ENCODE peak calls at places on chromosomes 3 and 15, in seven cellular contexts. Y, G, Q, U, K, D and N are unnamed samples.

GRCh38 chr3:123883656-123884257 is 375 bp downstream of the MYLK start:
- DNase-seq in G (no peak), D (no peak), Q (no peak), Y (peak; percentile 48), K (no peak), U (no peak), N (no peak)

GRCh38 chr3:30473374-30474051 is 132.9 kb upstream of the TGFBR2 start:
- DNase-seq in Y (peak; percentile 47), K (no peak), Q (no peak), D (no peak), U (peak; percentile 46), G (no peak), N (no peak)

GRCh38 chr3:103672346-103672745 is 1237.5 kb downstream of the ZPLD1 start:
- DNase-seq in Q (no peak), G (no peak), D (no peak), K (no peak), Y (no peak), U (no peak), N (no peak)

GRCh38 chr3:119600732-119601131 is 3.0 kb downstream of the PLA1A start:
- DNase-seq in D (no peak), U (no peak), K (peak; percentile 20), Q (no peak), G (no peak), Y (peak; percentile 60), N (peak; percentile 59)

GRCh38 chr15:43550527-43551363 is 33.3 kb downstream of the MAP1A start:
- DNase-seq in D (no peak), G (no peak), U (peak; percentile 59), Q (no peak), K (no peak), Y (no peak), N (no peak)

GRCh38 chr3:177615015-177615414 is 417.7 kb upstream of the TBL1XR1 start:
- DNase-seq in G (no peak), D (peak; percentile 77), Q (peak; percentile 96), Y (peak; percentile 69), K (no peak), U (peak; percentile 97), N (peak; percentile 44)

GRCh38 chr15:57298204-57298603 is 78.1 kb upstream of the CGNL1 start:
- DNase-seq in D (no peak), K (no peak), Q (no peak), G (no peak), Y (no peak), U (peak; percentile 68), N (no peak)

GRCh38 chr3:183151716-183152385 is 10.7 kb downstream of the LAMP3 start:
- DNase-seq in U (no peak), D (no peak), G (no peak), Y (peak; percentile 57), K (no peak), Q (peak; percentile 37), N (no peak)

GRCh38 chr3:81033690-81034089 is 727.8 kb downstream of the GBE1 start:
- DNase-seq in Q (no peak), U (no peak), D (no peak), K (no peak), Y (no peak), G (no peak), N (no peak)

GRCh38 chr3:5115506-5116162 is 6.5 kb upstream of the ARL8B start:
- DNase-seq in U (peak; percentile 15), K (no peak), G (no peak), Y (no peak), Q (no peak), D (no peak), N (no peak)

GRCh38 chr3:48406443-48407431 is 23.1 kb downstream of the PLXNB1 start:
- DNase-seq in K (no peak), Y (peak; percentile 16), U (no peak), Q (no peak), D (peak; percentile 11), G (no peak), N (peak; percentile 9)

GRCh38 chr3:194103475-194103874 is 32.5 kb upstream of the HES1 start:
- DNase-seq in D (no peak), Q (no peak), Y (no peak), G (no peak), U (no peak), K (no peak), N (no peak)

GRCh38 chr3:140206196-140207040 is 271.4 kb downstream of the CLSTN2 start:
- DNase-seq in K (no peak), Y (no peak), Q (no peak), D (no peak), U (peak; percentile 18), G (no peak), N (peak; percentile 18)

DNA sequence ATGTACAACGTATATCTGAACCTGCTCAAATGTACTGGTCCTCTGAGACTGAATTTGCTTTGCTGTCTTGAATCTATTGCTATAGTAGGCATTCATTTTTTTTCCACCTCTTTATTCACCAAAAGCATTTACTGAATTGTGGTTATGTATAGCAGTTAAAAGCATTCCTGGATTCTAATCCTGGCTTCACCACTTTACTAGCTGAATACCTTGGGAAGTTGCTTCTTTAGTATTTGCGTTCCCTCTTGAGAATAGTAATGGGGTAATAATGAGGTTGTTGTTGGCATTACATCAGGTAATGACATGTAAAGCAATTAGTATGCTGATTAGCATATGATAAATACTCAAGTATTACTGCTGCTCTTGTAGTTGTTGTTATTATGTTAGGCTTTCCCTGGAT is 29.1 kb downstream of the MEF2A start:
- DNase-seq in D (no peak), G (no peak), U (peak; percentile 3), Y (no peak), Q (no peak), K (no peak), N (no peak)
- H3K4me1 ChIP-seq in D (peaks cover 3% of the 10 kb centered on the region), G (no peaks in the 10 kb centered on the region), U (peaks cover 4% of the 10 kb centered on the region), Y (peaks cover 29% of the 10 kb centered on the region), Q (no peaks in the 10 kb centered on the region), K (no peaks in the 10 kb centered on the region), N (no peaks in the 10 kb centered on the region)

GRCh38 chr3:33957176-33957575 is 158.7 kb downstream of the PDCD6IP start:
- DNase-seq in Q (no peak), Y (no peak), K (no peak), G (no peak), U (no peak), D (no peak), N (no peak)

GRCh38 chr3:33949074-33949473 is 150.6 kb downstream of the PDCD6IP start:
- DNase-seq in D (no peak), Q (no peak), G (no peak), Y (no peak), K (no peak), U (no peak), N (no peak)

GRCh38 chr3:33956211-33956610 is 157.8 kb downstream of the PDCD6IP start:
- DNase-seq in Q (no peak), Y (no peak), K (no peak), U (no peak), D (no peak), G (no peak), N (no peak)

DNA sequence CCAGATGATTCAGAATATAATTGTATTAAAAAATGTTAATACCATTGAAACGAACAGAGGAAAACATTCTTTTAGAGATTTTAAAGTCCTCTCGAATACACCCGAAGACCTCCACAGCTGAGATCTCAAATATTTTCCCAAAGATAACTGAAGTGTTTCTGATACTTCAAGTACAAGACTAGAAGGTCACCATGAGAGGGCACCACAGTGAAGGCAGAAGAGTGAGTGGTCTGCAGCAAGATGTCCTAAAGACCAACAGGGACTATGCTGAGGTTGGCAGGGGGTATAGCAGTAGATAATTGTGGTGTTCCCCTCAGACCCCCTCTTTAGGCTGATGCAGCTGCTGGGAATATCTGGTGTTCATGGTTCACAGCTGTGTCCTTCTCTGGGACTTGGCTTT is 156.5 kb downstream of the PDCD6IP start:
- DNase-seq in K (no peak), U (no peak), G (no peak), Y (no peak), D (no peak), Q (no peak), N (no peak)
- TF ChIP-seq CTCF in K (no peak), U (peak; percentile 3), G (no peak), Y (no peak), D (no peak), Q (no peak), N (no peak)

GRCh38 chr3:150023239-150023636 is 52.5 kb upstream of the PFN2 start:
- DNase-seq in K (no peak), D (no peak), Q (no peak), G (no peak), Y (no peak), U (no peak), N (no peak)
- H3K9me3 ChIP-seq in K (peaks cover 5% of the 10 kb centered on the region), D (no peaks in the 10 kb centered on the region), Q (peaks cover 15% of the 10 kb centered on the region), G (no peaks in the 10 kb centered on the region), Y (peaks cover 3% of the 10 kb centered on the region), U (no peaks in the 10 kb centered on the region), N (no peaks in the 10 kb centered on the region)

GRCh38 chr15:101191242-101191641 is 60.6 kb downstream of the CHSY1 start:
- DNase-seq in Y (no peak), U (peak; percentile 52), Q (no peak), G (no peak), K (no peak), D (no peak), N (no peak)

GRCh38 chr15:101194246-101195138 is 57.4 kb downstream of the CHSY1 start:
- DNase-seq in Q (no peak), Y (no peak), G (no peak), U (no peak), K (no peak), D (no peak), N (no peak)

GRCh38 chr15:101192081-101192480 is 59.8 kb downstream of the CHSY1 start:
- DNase-seq in Q (no peak), Y (no peak), K (no peak), D (no peak), G (no peak), U (no peak), N (no peak)

GRCh38 chr15:101193063-101193712 is 58.7 kb downstream of the CHSY1 start:
- DNase-seq in Q (no peak), D (no peak), K (no peak), U (peak; percentile 35), Y (no peak), G (no peak), N (peak; percentile 85)

GRCh38 chr15:101193781-101194180 is 58.1 kb downstream of the CHSY1 start:
- DNase-seq in K (no peak), U (no peak), Q (no peak), G (no peak), Y (no peak), D (no peak), N (no peak)
- H3K4me1 ChIP-seq in K (peaks cover 47% of the 10 kb centered on the region), U (peaks cover 49% of the 10 kb centered on the region), Q (no peaks in the 10 kb centered on the region), G (peaks cover 18% of the 10 kb centered on the region), Y (peaks cover 59% of the 10 kb centered on the region), D (peaks cover 30% of the 10 kb centered on the region), N (peaks cover 44% of the 10 kb centered on the region)

GRCh38 chr3:52983336-52983807 is 62.5 kb downstream of the SFMBT1 start:
- DNase-seq in D (no peak), G (no peak), Y (no peak), Q (no peak), K (no peak), U (no peak), N (no peak)

GRCh38 chr3:52986049-52986448 is 59.8 kb downstream of the SFMBT1 start:
- DNase-seq in Y (no peak), U (peak; percentile 77), Q (no peak), D (no peak), K (no peak), G (no peak), N (no peak)

GRCh38 chr3:52983828-52984227 is 62.0 kb downstream of the SFMBT1 start:
- DNase-seq in Y (no peak), K (no peak), G (no peak), Q (no peak), D (no peak), U (no peak), N (no peak)

GRCh38 chr3:52990637-52991036 is 55.2 kb downstream of the SFMBT1 start:
- DNase-seq in G (no peak), Q (no peak), Y (no peak), K (no peak), D (no peak), U (no peak), N (no peak)

GRCh38 chr3:52986938-52987337 is 58.9 kb downstream of the SFMBT1 start:
- DNase-seq in G (no peak), K (no peak), U (peak; percentile 70), D (no peak), Y (no peak), Q (no peak), N (no peak)
- TF ChIP-seq CTCF in G (no peak), K (peak; percentile 47), U (peak; percentile 67), D (no peak), Y (peak; percentile 24), Q (peak; percentile 29), N (no peak)